ENCODE peak calls at places on chromosomes 5 and 9, in four cellular contexts. One of them, this sample, is unnamed. For H3K9me3, the result is how much of the 10 kb centered on the place peaks cover.

GRCh38 chr5:36242534-36243144 is 914 bp upstream of the NADK2 start:
- DNase-seq in transverse colon: peak
- DNase-seq in aorta: peak
- DNase-seq in adrenal gland: peak
- DNase-seq in this sample: no peak

GRCh38 chr5:173314166-173314952 is 13.9 kb downstream of the STC2 start:
- DNase-seq in transverse colon: no peak
- DNase-seq in aorta: no peak
- DNase-seq in adrenal gland: no peak
- DNase-seq in this sample: no peak

GRCh38 chr9:116178481-116179211 is 25.1 kb downstream of the PAPPA start:
- DNase-seq in transverse colon: no peak
- DNase-seq in aorta: no peak
- DNase-seq in adrenal gland: no peak
- DNase-seq in this sample: no peak

GRCh38 chr5:67636091-67636490 is 439.5 kb upstream of the CD180 start:
- DNase-seq in transverse colon: peak
- DNase-seq in aorta: no peak
- DNase-seq in adrenal gland: no peak
- DNase-seq in this sample: no peak

GRCh38 chr9:133384736-133385321 is 8.7 kb downstream of the STKLD1 start:
- DNase-seq in transverse colon: no peak
- DNase-seq in aorta: no peak
- DNase-seq in adrenal gland: no peak
- DNase-seq in this sample: no peak

GRCh38 chr9:91946825-91947224 is 3.2 kb downstream of the ROR2 start:
- DNase-seq in transverse colon: no peak
- DNase-seq in aorta: no peak
- DNase-seq in adrenal gland: no peak
- DNase-seq in this sample: no peak

GRCh38 chr5:139930406-139930805 is 112.7 kb downstream of the NRG2 start:
- DNase-seq in transverse colon: no peak
- DNase-seq in aorta: no peak
- DNase-seq in adrenal gland: no peak
- DNase-seq in this sample: no peak

GRCh38 chr9:129272348-129273025 is 94.4 kb upstream of the IER5L start:
- DNase-seq in transverse colon: no peak
- DNase-seq in aorta: peak
- DNase-seq in adrenal gland: peak
- DNase-seq in this sample: no peak

GRCh38 chr5:74122175-74122574 is 496.2 kb downstream of the ARHGEF28 start:
- DNase-seq in transverse colon: no peak
- DNase-seq in aorta: no peak
- DNase-seq in adrenal gland: no peak
- DNase-seq in this sample: no peak

GRCh38 chr9:70049672-70050271 is 6.1 kb downstream of the MAMDC2 start:
- DNase-seq in transverse colon: peak
- DNase-seq in aorta: peak
- DNase-seq in adrenal gland: peak
- DNase-seq in this sample: peak

GRCh38 chr5:134585966-134586365 is 46.7 kb downstream of the SAR1B start:
- DNase-seq in transverse colon: no peak
- DNase-seq in aorta: no peak
- DNase-seq in adrenal gland: no peak
- DNase-seq in this sample: no peak

GRCh38 chr5:159560073-159560472 is 229.8 kb upstream of the IL12B start:
- DNase-seq in transverse colon: no peak
- DNase-seq in aorta: no peak
- DNase-seq in adrenal gland: no peak
- DNase-seq in this sample: no peak

GRCh38 chr9:130542038-130542437 is 37.3 kb upstream of the FUBP3 start:
- DNase-seq in transverse colon: no peak
- DNase-seq in aorta: no peak
- DNase-seq in adrenal gland: no peak
- DNase-seq in this sample: no peak

GRCh38 chr5:104573979-104574709 is 1011.6 kb upstream of the NUDT12 start:
- DNase-seq in transverse colon: no peak
- DNase-seq in aorta: no peak
- DNase-seq in adrenal gland: no peak
- DNase-seq in this sample: no peak

GRCh38 chr5:111675540-111675939 is 81.5 kb downstream of the NREP start:
- DNase-seq in transverse colon: no peak
- DNase-seq in aorta: no peak
- DNase-seq in adrenal gland: no peak
- DNase-seq in this sample: no peak

GRCh38 chr9:81557452-81557956 is 131.8 kb downstream of the TLE1 start:
- DNase-seq in transverse colon: no peak
- DNase-seq in aorta: no peak
- DNase-seq in adrenal gland: no peak
- DNase-seq in this sample: no peak

GRCh38 chr5:77644443-77645157 is 6.1 kb upstream of the OTP start:
- DNase-seq in transverse colon: no peak
- DNase-seq in aorta: no peak
- DNase-seq in adrenal gland: no peak
- DNase-seq in this sample: no peak

GRCh38 chr5:170427672-170428236 is 38.6 kb upstream of the KCNMB1 start:
- DNase-seq in transverse colon: no peak
- DNase-seq in aorta: no peak
- DNase-seq in adrenal gland: no peak
- DNase-seq in this sample: no peak

DNA sequence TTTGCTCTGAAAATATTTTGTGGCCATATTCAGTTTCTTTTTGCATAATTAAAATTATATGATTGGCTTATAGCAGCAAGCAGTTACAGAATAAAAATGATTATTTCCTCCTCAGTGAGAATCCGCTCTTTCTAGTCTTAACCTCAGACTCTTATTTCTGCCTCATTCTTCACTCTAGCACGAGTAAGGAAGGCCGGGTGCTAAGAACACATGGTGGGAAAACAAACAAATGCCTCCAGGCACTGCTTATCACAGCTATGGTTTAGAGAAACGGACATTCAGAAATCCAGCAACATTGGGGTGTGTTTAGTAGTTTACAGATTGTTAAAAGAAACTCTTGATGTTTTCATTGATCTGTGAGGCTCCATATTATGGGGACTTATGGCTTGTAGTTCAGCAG is 168.7 kb downstream of the KDM4C start:
- DNase-seq in transverse colon: no peak
- DNase-seq in aorta: no peak
- DNase-seq in adrenal gland: no peak
- DNase-seq in this sample: no peak
- H3K9me3 ChIP-seq in transverse colon: under half
- H3K9me3 ChIP-seq in aorta: under half
- H3K9me3 ChIP-seq in adrenal gland: under half
- H3K9me3 ChIP-seq in this sample: under half

DNA sequence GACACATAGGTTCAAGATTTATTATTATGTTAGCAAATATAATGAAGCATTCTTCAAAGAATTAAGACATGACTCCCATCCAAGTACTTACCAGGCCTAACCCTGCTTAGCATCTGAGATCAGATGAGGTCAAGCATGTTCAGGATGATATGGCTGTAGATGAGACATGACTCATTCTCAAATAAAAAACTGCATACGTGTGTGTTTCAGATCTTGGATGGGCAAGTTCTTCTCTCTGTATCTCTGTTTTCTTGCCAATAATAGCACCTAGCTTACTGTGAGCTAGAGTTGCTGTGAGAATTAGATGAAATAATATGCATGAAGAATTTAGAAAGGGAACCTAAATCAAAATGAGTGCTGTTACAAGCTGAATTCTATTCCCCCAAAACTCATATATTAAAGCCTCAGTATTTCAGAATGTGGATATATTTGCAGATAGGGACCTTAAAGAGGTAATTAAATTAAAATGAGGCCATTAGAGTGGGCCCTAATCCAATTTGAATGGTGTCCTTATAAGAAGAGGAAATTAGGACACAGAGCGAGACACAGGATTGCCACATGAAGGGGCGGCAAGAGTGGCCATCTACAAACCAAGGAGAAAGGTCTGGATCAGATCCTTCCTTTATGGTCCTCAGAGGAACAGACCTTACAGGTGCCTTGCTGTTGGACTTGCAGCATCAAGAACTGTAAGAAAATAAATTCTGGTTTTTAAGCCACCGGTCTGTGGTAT is 146.2 kb downstream of the MARCHF11 start:
- DNase-seq in transverse colon: no peak
- DNase-seq in aorta: no peak
- DNase-seq in adrenal gland: no peak
- DNase-seq in this sample: no peak
- H3K9me3 ChIP-seq in transverse colon: under half
- H3K9me3 ChIP-seq in aorta: under half
- H3K9me3 ChIP-seq in adrenal gland: under half
- H3K9me3 ChIP-seq in this sample: under half

GRCh38 chr5:178883815-178884430 is 11.8 kb upstream of the ZFP2 start:
- DNase-seq in transverse colon: no peak
- DNase-seq in aorta: no peak
- DNase-seq in adrenal gland: no peak
- DNase-seq in this sample: no peak
- H3K9me3 ChIP-seq in transverse colon: half or more
- H3K9me3 ChIP-seq in aorta: under half
- H3K9me3 ChIP-seq in adrenal gland: under half
- H3K9me3 ChIP-seq in this sample: under half

GRCh38 chr5:4100739-4101138 is 505.1 kb downstream of the IRX1 start:
- DNase-seq in transverse colon: no peak
- DNase-seq in aorta: no peak
- DNase-seq in adrenal gland: no peak
- DNase-seq in this sample: no peak
- H3K9me3 ChIP-seq in transverse colon: under half
- H3K9me3 ChIP-seq in aorta: under half
- H3K9me3 ChIP-seq in adrenal gland: under half
- H3K9me3 ChIP-seq in this sample: under half

GRCh38 chr5:3214838-3215374 is 380.7 kb upstream of the IRX1 start:
- DNase-seq in transverse colon: no peak
- DNase-seq in aorta: peak
- DNase-seq in adrenal gland: no peak
- DNase-seq in this sample: no peak
- H3K9me3 ChIP-seq in transverse colon: under half
- H3K9me3 ChIP-seq in aorta: under half
- H3K9me3 ChIP-seq in adrenal gland: under half
- H3K9me3 ChIP-seq in this sample: under half